ENCODE peak calls at places on chromosomes 7 and 10, in six cellular contexts. One of them, this sample, is unnamed.

GRCh38 chr10:122713091-122713885 is 13.6 kb upstream of the C10orf120 start:
- DNase-seq in posterior vena cava: no peak
- DNase-seq in BE2C: no peak
- DNase-seq in fibroblast of mammary gland: no peak
- DNase-seq in breast epithelium: no peak
- DNase-seq in Panc1: no peak
- DNase-seq in this sample: no peak

GRCh38 chr10:120386196-120386595 is 70.8 kb upstream of the PLPP4 start:
- DNase-seq in posterior vena cava: no peak
- DNase-seq in BE2C: no peak
- DNase-seq in fibroblast of mammary gland: no peak
- DNase-seq in breast epithelium: no peak
- DNase-seq in Panc1: no peak
- DNase-seq in this sample: no peak

GRCh38 chr10:86439544-86439943 is 72.9 kb upstream of the GRID1 start:
- DNase-seq in posterior vena cava: peak
- DNase-seq in BE2C: peak
- DNase-seq in fibroblast of mammary gland: peak
- DNase-seq in breast epithelium: peak
- DNase-seq in Panc1: no peak
- DNase-seq in this sample: no peak

GRCh38 chr10:35127289-35127891 is 744 bp downstream of the CREM start:
- DNase-seq in posterior vena cava: peak
- DNase-seq in BE2C: peak
- DNase-seq in fibroblast of mammary gland: peak
- DNase-seq in breast epithelium: peak
- DNase-seq in Panc1: no peak
- DNase-seq in this sample: no peak

GRCh38 chr10:24570658-24571426 is 152.8 kb downstream of the ARHGAP21 start:
- DNase-seq in posterior vena cava: no peak
- DNase-seq in BE2C: no peak
- DNase-seq in fibroblast of mammary gland: no peak
- DNase-seq in breast epithelium: no peak
- DNase-seq in Panc1: no peak
- DNase-seq in this sample: no peak

GRCh38 chr10:22760025-22760424 is 45.6 kb upstream of the PIP4K2A start:
- DNase-seq in posterior vena cava: no peak
- DNase-seq in BE2C: no peak
- DNase-seq in fibroblast of mammary gland: no peak
- DNase-seq in breast epithelium: no peak
- DNase-seq in Panc1: no peak
- DNase-seq in this sample: no peak

GRCh38 chr10:72746606-72747357 is 54.8 kb downstream of the MCU start:
- DNase-seq in posterior vena cava: no peak
- DNase-seq in BE2C: no peak
- DNase-seq in fibroblast of mammary gland: no peak
- DNase-seq in breast epithelium: no peak
- DNase-seq in Panc1: no peak
- DNase-seq in this sample: no peak

GRCh38 chr7:152158801-152159587 is 133.5 kb downstream of the GALNT11 start:
- DNase-seq in posterior vena cava: no peak
- DNase-seq in BE2C: no peak
- DNase-seq in fibroblast of mammary gland: no peak
- DNase-seq in breast epithelium: no peak
- DNase-seq in Panc1: no peak
- DNase-seq in this sample: no peak

GRCh38 chr10:130989670-130990247 is 321.8 kb downstream of the TCERG1L start:
- DNase-seq in posterior vena cava: no peak
- DNase-seq in BE2C: no peak
- DNase-seq in fibroblast of mammary gland: no peak
- DNase-seq in breast epithelium: no peak
- DNase-seq in Panc1: no peak
- DNase-seq in this sample: no peak

GRCh38 chr7:104795086-104795485 is 218.9 kb upstream of the KMT2E start:
- DNase-seq in posterior vena cava: no peak
- DNase-seq in BE2C: no peak
- DNase-seq in fibroblast of mammary gland: no peak
- DNase-seq in breast epithelium: no peak
- DNase-seq in Panc1: no peak
- DNase-seq in this sample: no peak

GRCh38 chr10:2701802-2702201 is 365.5 kb upstream of the PFKP start:
- DNase-seq in posterior vena cava: no peak
- DNase-seq in BE2C: no peak
- DNase-seq in fibroblast of mammary gland: no peak
- DNase-seq in breast epithelium: no peak
- DNase-seq in Panc1: no peak
- DNase-seq in this sample: no peak

GRCh38 chr10:45008524-45009161 is 7.9 kb downstream of the ZNF22 start:
- DNase-seq in posterior vena cava: no peak
- DNase-seq in BE2C: peak
- DNase-seq in fibroblast of mammary gland: peak
- DNase-seq in breast epithelium: no peak
- DNase-seq in Panc1: peak
- DNase-seq in this sample: peak

GRCh38 chr7:32501522-32501921 is 6.2 kb downstream of the AVL9 start:
- DNase-seq in posterior vena cava: no peak
- DNase-seq in BE2C: no peak
- DNase-seq in fibroblast of mammary gland: peak
- DNase-seq in breast epithelium: no peak
- DNase-seq in Panc1: no peak
- DNase-seq in this sample: no peak

GRCh38 chr7:34249192-34249591 is 343.9 kb downstream of the BMPER start:
- DNase-seq in posterior vena cava: no peak
- DNase-seq in BE2C: no peak
- DNase-seq in fibroblast of mammary gland: no peak
- DNase-seq in breast epithelium: no peak
- DNase-seq in Panc1: no peak
- DNase-seq in this sample: no peak

GRCh38 chr7:116501425-116502167 is 2.1 kb downstream of the CAV2 start:
- DNase-seq in posterior vena cava: no peak
- DNase-seq in BE2C: peak
- DNase-seq in fibroblast of mammary gland: peak
- DNase-seq in breast epithelium: no peak
- DNase-seq in Panc1: no peak
- DNase-seq in this sample: no peak

GRCh38 chr10:69367469-69367868 is 49.2 kb downstream of the TACR2 start:
- DNase-seq in posterior vena cava: no peak
- DNase-seq in BE2C: no peak
- DNase-seq in fibroblast of mammary gland: no peak
- DNase-seq in breast epithelium: no peak
- DNase-seq in Panc1: no peak
- DNase-seq in this sample: no peak

GRCh38 chr7:80498481-80499349 is 13.1 kb downstream of the GNAT3 start:
- DNase-seq in posterior vena cava: no peak
- DNase-seq in BE2C: no peak
- DNase-seq in fibroblast of mammary gland: peak
- DNase-seq in breast epithelium: no peak
- DNase-seq in Panc1: no peak
- DNase-seq in this sample: no peak

GRCh38 chr10:77160679-77161078 is 476.9 kb downstream of the KCNMA1 start:
- DNase-seq in posterior vena cava: no peak
- DNase-seq in BE2C: no peak
- DNase-seq in fibroblast of mammary gland: peak
- DNase-seq in breast epithelium: no peak
- DNase-seq in Panc1: peak
- DNase-seq in this sample: peak

GRCh38 chr7:120944826-120945562 is 5.6 kb upstream of the ING3 start:
- DNase-seq in posterior vena cava: no peak
- DNase-seq in BE2C: no peak
- DNase-seq in fibroblast of mammary gland: no peak
- DNase-seq in breast epithelium: no peak
- DNase-seq in Panc1: no peak
- DNase-seq in this sample: no peak

GRCh38 chr7:69702357-69702756 is 104.1 kb downstream of the AUTS2 start:
- DNase-seq in posterior vena cava: no peak
- DNase-seq in BE2C: no peak
- DNase-seq in fibroblast of mammary gland: no peak
- DNase-seq in breast epithelium: no peak
- DNase-seq in Panc1: no peak
- DNase-seq in this sample: no peak

GRCh38 chr10:60123172-60123571 is 216.8 kb upstream of the CCDC6 start:
- DNase-seq in posterior vena cava: no peak
- DNase-seq in BE2C: no peak
- DNase-seq in fibroblast of mammary gland: peak
- DNase-seq in breast epithelium: no peak
- DNase-seq in Panc1: no peak
- DNase-seq in this sample: peak

GRCh38 chr7:918118-918425 is 36.4 kb downstream of the ADAP1 start:
- DNase-seq in posterior vena cava: peak
- DNase-seq in BE2C: no peak
- DNase-seq in fibroblast of mammary gland: no peak
- DNase-seq in breast epithelium: no peak
- DNase-seq in Panc1: no peak
- DNase-seq in this sample: no peak

GRCh38 chr7:39695852-39696586 is 72.6 kb downstream of the RALA start:
- DNase-seq in posterior vena cava: no peak
- DNase-seq in BE2C: no peak
- DNase-seq in fibroblast of mammary gland: no peak
- DNase-seq in breast epithelium: no peak
- DNase-seq in Panc1: no peak
- DNase-seq in this sample: no peak

GRCh38 chr7:78039791-78040776 is 241.5 kb downstream of the PHTF2 start:
- DNase-seq in posterior vena cava: peak
- DNase-seq in BE2C: peak
- DNase-seq in fibroblast of mammary gland: peak
- DNase-seq in breast epithelium: no peak
- DNase-seq in Panc1: no peak
- DNase-seq in this sample: no peak

GRCh38 chr10:133373104-133373624 is at the start of gene ECHS1:
- DNase-seq in posterior vena cava: peak
- DNase-seq in BE2C: peak
- DNase-seq in fibroblast of mammary gland: peak
- DNase-seq in breast epithelium: peak
- DNase-seq in Panc1: peak
- DNase-seq in this sample: no peak

GRCh38 chr7:73557397-73558257 is at the start of gene BCL7B:
- DNase-seq in posterior vena cava: peak
- DNase-seq in BE2C: peak
- DNase-seq in fibroblast of mammary gland: peak
- DNase-seq in breast epithelium: peak
- DNase-seq in Panc1: peak
- DNase-seq in this sample: no peak

GRCh38 chr7:47045169-47045568 is 536.7 kb downstream of the TNS3 start:
- DNase-seq in posterior vena cava: no peak
- DNase-seq in BE2C: peak
- DNase-seq in fibroblast of mammary gland: no peak
- DNase-seq in breast epithelium: no peak
- DNase-seq in Panc1: no peak
- DNase-seq in this sample: no peak

GRCh38 chr7:41190615-41191014 is 512.3 kb downstream of the INHBA start:
- DNase-seq in posterior vena cava: no peak
- DNase-seq in BE2C: no peak
- DNase-seq in fibroblast of mammary gland: no peak
- DNase-seq in breast epithelium: no peak
- DNase-seq in Panc1: no peak
- DNase-seq in this sample: no peak

GRCh38 chr10:72334196-72334831 is 20.4 kb downstream of the DNAJB12 start:
- DNase-seq in posterior vena cava: no peak
- DNase-seq in BE2C: peak
- DNase-seq in fibroblast of mammary gland: peak
- DNase-seq in breast epithelium: no peak
- DNase-seq in Panc1: no peak
- DNase-seq in this sample: no peak

GRCh38 chr10:124798364-124798763 is 3.3 kb upstream of the ABRAXAS2 start:
- DNase-seq in posterior vena cava: no peak
- DNase-seq in BE2C: no peak
- DNase-seq in fibroblast of mammary gland: no peak
- DNase-seq in breast epithelium: no peak
- DNase-seq in Panc1: no peak
- DNase-seq in this sample: no peak

GRCh38 chr7:95725170-95725569 is 47.2 kb upstream of the DYNC1I1 start:
- DNase-seq in posterior vena cava: no peak
- DNase-seq in BE2C: no peak
- DNase-seq in fibroblast of mammary gland: no peak
- DNase-seq in breast epithelium: no peak
- DNase-seq in Panc1: no peak
- DNase-seq in this sample: no peak

GRCh38 chr10:129372168-129372567 is 94.9 kb upstream of the MGMT start:
- DNase-seq in posterior vena cava: no peak
- DNase-seq in BE2C: no peak
- DNase-seq in fibroblast of mammary gland: no peak
- DNase-seq in breast epithelium: no peak
- DNase-seq in Panc1: no peak
- DNase-seq in this sample: no peak

GRCh38 chr7:109694122-109694521 is 1124.4 kb downstream of the DNAJB9 start:
- DNase-seq in posterior vena cava: no peak
- DNase-seq in BE2C: peak
- DNase-seq in fibroblast of mammary gland: no peak
- DNase-seq in breast epithelium: no peak
- DNase-seq in Panc1: no peak
- DNase-seq in this sample: no peak

GRCh38 chr7:35658602-35659201 is 36.2 kb downstream of the HERPUD2 start:
- DNase-seq in posterior vena cava: no peak
- DNase-seq in BE2C: no peak
- DNase-seq in fibroblast of mammary gland: no peak
- DNase-seq in breast epithelium: no peak
- DNase-seq in Panc1: no peak
- DNase-seq in this sample: no peak

GRCh38 chr7:2520131-2520807 is 695 bp downstream of the LFNG start:
- DNase-seq in posterior vena cava: no peak
- DNase-seq in BE2C: peak
- DNase-seq in fibroblast of mammary gland: no peak
- DNase-seq in breast epithelium: no peak
- DNase-seq in Panc1: no peak
- DNase-seq in this sample: no peak

GRCh38 chr7:117682681-117683385 is 190.4 kb downstream of the CTTNBP2 start:
- DNase-seq in posterior vena cava: no peak
- DNase-seq in BE2C: no peak
- DNase-seq in fibroblast of mammary gland: peak
- DNase-seq in breast epithelium: no peak
- DNase-seq in Panc1: no peak
- DNase-seq in this sample: no peak

GRCh38 chr7:41060796-41061195 is 642.1 kb downstream of the INHBA start:
- DNase-seq in posterior vena cava: no peak
- DNase-seq in BE2C: no peak
- DNase-seq in fibroblast of mammary gland: no peak
- DNase-seq in breast epithelium: no peak
- DNase-seq in Panc1: no peak
- DNase-seq in this sample: no peak

GRCh38 chr10:124091646-124092269 is 1.6 kb downstream of the CHST15 start:
- DNase-seq in posterior vena cava: peak
- DNase-seq in BE2C: peak
- DNase-seq in fibroblast of mammary gland: no peak
- DNase-seq in breast epithelium: no peak
- DNase-seq in Panc1: no peak
- DNase-seq in this sample: no peak

GRCh38 chr10:49596493-49596809 is 13.7 kb upstream of the SLC18A3 start:
- DNase-seq in posterior vena cava: no peak
- DNase-seq in BE2C: no peak
- DNase-seq in fibroblast of mammary gland: no peak
- DNase-seq in breast epithelium: no peak
- DNase-seq in Panc1: no peak
- DNase-seq in this sample: no peak

This sample was measured in keratinocyte.